ENCODE peak calls at places on chromosomes 12 and 14, in five cellular contexts. J, X, S, Y and N are unnamed samples.

GRCh38 chr14:69592923-69593677 is 18.3 kb upstream of the SUSD6 start:
- DNase-seq in J (no peak), X (no peak), S (no peak), Y (no peak), N (peak)

GRCh38 chr12:46401703-46402102 is 29.1 kb upstream of the SLC38A2 start:
- DNase-seq in J (no peak), X (no peak), S (peak), Y (no peak), N (peak)

GRCh38 chr12:58530421-58531067 is 389.8 kb downstream of the LRIG3 start:
- DNase-seq in J (no peak), X (no peak), S (peak), Y (no peak), N (peak)

GRCh38 chr12:13223176-13223806 is 26.8 kb downstream of the EMP1 start:
- DNase-seq in J (no peak), X (peak), S (peak), Y (no peak), N (peak)

GRCh38 chr14:89617142-89617460 is 200.1 kb upstream of the FOXN3 start:
- DNase-seq in J (no peak), X (no peak), S (no peak), Y (no peak), N (no peak)

GRCh38 chr14:67729072-67729561 is 27.4 kb downstream of the RDH12 start:
- DNase-seq in J (peak), X (no peak), S (no peak), Y (no peak), N (no peak)

GRCh38 chr12:102958073-102958829 is 777 bp downstream of the ASCL1 start:
- DNase-seq in J (peak), X (peak), S (peak), Y (peak), N (peak)

GRCh38 chr14:75558440-75558839 is 20.0 kb upstream of the FLVCR2 start:
- DNase-seq in J (no peak), X (peak), S (peak), Y (no peak), N (no peak)

GRCh38 chr14:91108941-91109611 is 4.8 kb upstream of the DGLUCY start:
- DNase-seq in J (no peak), X (peak), S (no peak), Y (no peak), N (no peak)

GRCh38 chr12:56159482-56160105 is 1.4 kb downstream of the MYL6 start:
- DNase-seq in J (no peak), X (no peak), S (no peak), Y (no peak), N (no peak)

GRCh38 chr12:75170786-75171185 is 38.9 kb downstream of the KCNC2 start:
- DNase-seq in J (no peak), X (no peak), S (no peak), Y (no peak), N (no peak)

GRCh38 chr12:22340143-22340542 is 5.6 kb upstream of the ST8SIA1 start:
- DNase-seq in J (no peak), X (peak), S (no peak), Y (no peak), N (no peak)

GRCh38 chr12:7207866-7208612 is 18.6 kb downstream of the PEX5 start:
- DNase-seq in J (no peak), X (no peak), S (no peak), Y (no peak), N (no peak)

GRCh38 chr12:124509676-124510300 is 57.6 kb downstream of the NCOR2 start:
- DNase-seq in J (peak), X (no peak), S (peak), Y (no peak), N (peak)

GRCh38 chr14:81625343-81625742 is 91.7 kb upstream of the SEL1L start:
- DNase-seq in J (no peak), X (peak), S (no peak), Y (peak), N (no peak)

GRCh38 chr14:65431951-65432350 is 19.4 kb downstream of the FUT8 start:
- DNase-seq in J (no peak), X (peak), S (no peak), Y (no peak), N (peak)

GRCh38 chr12:105418232-105418631 is 87.7 kb downstream of the C12orf75 start:
- DNase-seq in J (no peak), X (peak), S (peak), Y (no peak), N (peak)

GRCh38 chr12:45483571-45483970 is 245.9 kb upstream of the ARID2 start:
- DNase-seq in J (no peak), X (no peak), S (no peak), Y (no peak), N (peak)

GRCh38 chr12:104672501-104673265 is 215.9 kb downstream of the CHST11 start:
- DNase-seq in J (no peak), X (peak), S (peak), Y (no peak), N (no peak)

GRCh38 chr14:73463411-73463810 is 5.1 kb upstream of the NUMB start:
- DNase-seq in J (no peak), X (peak), S (peak), Y (no peak), N (peak)

GRCh38 chr14:21233457-21234076 is 35.7 kb downstream of the HNRNPC start:
- DNase-seq in J (no peak), X (no peak), S (peak), Y (no peak), N (no peak)

GRCh38 chr12:48004039-48004940 is at the start of gene COL2A1:
- DNase-seq in J (peak), X (peak), S (peak), Y (peak), N (peak)

GRCh38 chr12:110992909-110993308 is 72.5 kb upstream of the MYL2 start:
- DNase-seq in J (no peak), X (no peak), S (no peak), Y (no peak), N (no peak)

GRCh38 chr14:77299776-77300175 is 20.9 kb downstream of the POMT2 start:
- DNase-seq in J (no peak), X (no peak), S (no peak), Y (no peak), N (no peak)

DNA sequence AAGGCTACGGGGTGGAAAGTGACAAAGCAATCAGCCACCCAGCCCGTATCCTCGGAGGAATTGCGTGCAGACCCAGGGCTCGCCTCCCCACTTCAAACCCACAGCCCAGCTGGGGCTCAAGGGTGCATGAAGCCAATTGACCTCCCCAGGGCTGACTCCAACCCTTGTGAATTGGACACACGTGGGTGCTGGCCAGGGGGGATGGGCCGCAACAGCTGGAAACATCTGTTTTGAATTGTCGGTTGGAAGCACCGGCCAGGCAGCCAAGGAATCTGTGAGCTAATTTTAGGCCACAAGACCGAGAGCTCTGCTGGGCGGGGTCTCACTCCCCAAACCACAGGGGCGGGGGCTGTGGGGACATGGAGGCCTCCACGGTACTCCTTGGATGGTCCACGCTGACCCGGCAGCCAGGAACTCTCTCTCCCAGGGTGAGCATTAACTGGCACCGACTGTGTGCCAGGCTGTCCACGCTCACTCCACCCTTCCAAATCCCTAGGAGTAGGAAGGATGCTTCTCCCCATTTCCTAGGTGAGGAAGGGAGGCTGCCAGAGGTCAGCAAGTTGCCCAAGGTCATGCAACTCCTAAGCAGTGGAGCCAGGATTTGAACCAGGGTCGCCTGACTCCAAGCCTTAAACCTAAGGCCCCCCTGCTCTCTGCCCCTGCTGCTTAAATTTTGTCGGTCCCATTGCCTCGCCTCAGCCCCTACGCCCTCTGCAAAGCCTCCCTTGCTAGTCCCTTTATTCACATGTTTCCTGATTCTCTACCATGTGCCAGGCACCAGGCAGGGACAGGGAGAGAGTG is 11.9 kb upstream of the TMEM119 start:
- DNase-seq in J (no peak), X (no peak), S (peak), Y (no peak), N (peak)
- H4K91ac ChIP-seq in J (no peak), X (peak), S (peak), Y (no peak), N (peak)

GRCh38 chr12:508145-508544 is 48.4 kb downstream of the B4GALNT3 start:
- DNase-seq in J (no peak), X (peak), S (no peak), Y (no peak), N (no peak)

GRCh38 chr12:512933-513332 is 53.2 kb downstream of the B4GALNT3 start:
- DNase-seq in J (no peak), X (no peak), S (no peak), Y (no peak), N (no peak)

GRCh38 chr12:508795-509194 is 49.1 kb downstream of the B4GALNT3 start:
- DNase-seq in J (no peak), X (peak), S (no peak), Y (no peak), N (no peak)

GRCh38 chr12:509494-509893 is 49.8 kb downstream of the B4GALNT3 start:
- DNase-seq in J (no peak), X (no peak), S (peak), Y (no peak), N (peak)

GRCh38 chr12:510071-510825 is 50.5 kb downstream of the B4GALNT3 start:
- DNase-seq in J (peak), X (no peak), S (no peak), Y (peak), N (no peak)
- H4K91ac ChIP-seq in J (no peak), X (no peak), S (no peak), Y (no peak), N (no peak)

DNA sequence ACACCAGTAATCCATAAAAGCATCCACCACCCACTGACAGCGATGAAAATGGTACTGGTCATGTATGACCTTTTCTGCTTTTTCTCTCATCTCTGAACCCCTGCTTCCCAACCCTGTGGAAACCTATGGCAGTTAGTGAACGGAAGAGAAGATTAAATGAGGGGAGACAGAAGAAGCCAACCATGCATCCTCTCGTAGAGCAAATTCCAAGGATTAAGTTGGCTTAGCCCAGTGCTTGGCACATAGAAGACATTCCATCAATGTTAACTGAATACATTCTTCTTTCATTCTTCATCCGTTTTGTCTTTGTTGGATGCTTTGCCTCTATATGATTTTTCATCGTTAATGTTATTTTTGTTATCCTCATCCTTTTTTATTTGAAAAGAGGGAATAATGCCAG is 339.7 kb upstream of the FLRT2 start:
- DNase-seq in J (no peak), X (no peak), S (no peak), Y (no peak), N (no peak)
- H4K91ac ChIP-seq in J (no peak), X (no peak), S (no peak), Y (no peak), N (no peak)

GRCh38 chr12:31017535-31017934 is 56.1 kb upstream of the DDX11 start:
- DNase-seq in J (peak), X (no peak), S (no peak), Y (no peak), N (no peak)
- H4K91ac ChIP-seq in J (no peak), X (no peak), S (no peak), Y (no peak), N (no peak)

DNA sequence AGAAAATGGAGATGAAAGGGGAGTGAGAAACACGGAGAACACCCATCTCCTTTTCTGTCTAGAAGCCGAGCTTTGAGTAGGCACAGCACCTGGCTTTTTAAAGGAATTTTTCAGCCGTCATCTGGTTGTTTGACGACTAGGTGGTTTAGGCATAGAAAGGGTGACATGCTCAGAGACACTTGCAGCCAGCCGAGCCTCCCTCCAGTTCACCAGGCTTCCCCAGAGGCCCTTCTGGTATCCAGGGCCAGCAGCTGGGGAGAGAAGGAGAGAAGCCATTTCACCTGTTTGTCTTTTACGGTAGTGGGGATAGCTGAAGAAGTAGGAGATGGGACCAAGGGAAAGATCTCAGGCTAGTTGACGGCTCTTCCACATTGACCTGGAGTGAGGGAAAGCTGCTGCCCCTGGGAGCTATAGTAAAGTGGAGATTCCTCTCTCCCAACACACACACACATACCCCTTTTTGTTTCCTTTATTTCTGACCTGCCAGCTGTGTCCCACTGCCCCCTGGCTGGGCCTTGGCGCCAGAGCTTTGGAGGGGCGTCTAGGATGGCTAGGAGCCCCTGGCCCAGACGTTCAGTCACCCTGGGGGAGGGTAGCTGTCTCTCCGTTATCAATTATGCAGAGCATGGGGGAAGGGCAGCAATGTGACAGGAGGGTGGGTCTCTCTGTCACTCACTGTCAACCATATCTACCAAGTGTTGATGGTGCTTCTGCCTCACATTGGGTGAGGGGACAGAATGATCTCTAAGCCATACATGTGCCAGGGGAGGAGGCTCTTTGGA is 5.5 kb downstream of the MAP3K12 start:
- DNase-seq in J (no peak), X (peak), S (no peak), Y (no peak), N (no peak)
- H4K91ac ChIP-seq in J (no peak), X (peak), S (peak), Y (no peak), N (peak)

GRCh38 chr12:89528434-89528833 is 2.6 kb upstream of the POC1B start:
- DNase-seq in J (no peak), X (no peak), S (no peak), Y (no peak), N (no peak)

GRCh38 chr12:89525002-89525823 is 617 bp upstream of the GALNT4 start:
- DNase-seq in J (peak), X (peak), S (peak), Y (peak), N (peak)

GRCh38 chr12:89521348-89522238 is 3.0 kb downstream of the GALNT4 start:
- DNase-seq in J (no peak), X (no peak), S (peak), Y (no peak), N (peak)

GRCh38 chr12:89525824-89526770 is at the start of gene POC1B:
- DNase-seq in J (peak), X (peak), S (peak), Y (peak), N (peak)

GRCh38 chr12:89524201-89525001 is at the start of gene GALNT4:
- DNase-seq in J (peak), X (peak), S (peak), Y (peak), N (peak)
- H4K91ac ChIP-seq in J (no peak), X (peak), S (peak), Y (no peak), N (peak)

GRCh38 chr12:2754208-2754607 is 40.6 kb upstream of the FKBP4 start:
- DNase-seq in J (no peak), X (no peak), S (no peak), Y (no peak), N (no peak)

GRCh38 chr12:2764398-2764797 is 30.4 kb upstream of the FKBP4 start:
- DNase-seq in J (no peak), X (no peak), S (no peak), Y (no peak), N (no peak)

GRCh38 chr12:2756756-2757155 is 38.0 kb upstream of the FKBP4 start:
- DNase-seq in J (peak), X (no peak), S (no peak), Y (no peak), N (no peak)

GRCh38 chr12:2765052-2765451 is 29.7 kb upstream of the FKBP4 start:
- DNase-seq in J (no peak), X (no peak), S (no peak), Y (no peak), N (no peak)

GRCh38 chr12:2759733-2760132 is 35.0 kb upstream of the FKBP4 start:
- DNase-seq in J (no peak), X (no peak), S (no peak), Y (no peak), N (no peak)
- H4K91ac ChIP-seq in J (no peak), X (no peak), S (no peak), Y (no peak), N (no peak)

DNA sequence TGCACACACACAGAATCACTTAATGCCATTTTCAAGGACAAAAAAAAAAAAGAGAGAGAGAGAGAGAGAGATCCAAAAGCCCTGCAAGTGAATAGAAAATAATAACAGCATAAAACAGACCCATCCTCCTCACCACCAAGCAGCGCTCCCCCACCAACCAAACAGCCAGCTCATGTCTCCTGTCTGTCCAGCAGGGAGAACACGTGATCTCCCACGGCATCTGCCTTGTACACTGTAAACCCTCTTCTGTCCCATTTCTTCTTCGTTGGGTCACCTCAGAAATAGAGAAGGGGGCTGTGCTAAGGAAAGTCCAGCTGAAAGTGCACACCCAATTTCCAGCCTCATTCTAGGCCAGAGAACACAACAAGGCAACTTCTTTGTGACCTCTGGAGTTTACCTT is 222.5 kb downstream of the EXOC5 start:
- DNase-seq in J (no peak), X (no peak), S (no peak), Y (no peak), N (no peak)
- H4K91ac ChIP-seq in J (no peak), X (no peak), S (no peak), Y (no peak), N (no peak)

GRCh38 chr12:3421599-3421998 is 69.4 kb upstream of the PRMT8 start:
- DNase-seq in J (peak), X (no peak), S (no peak), Y (no peak), N (no peak)

GRCh38 chr12:3419538-3419937 is 71.5 kb upstream of the PRMT8 start:
- DNase-seq in J (no peak), X (no peak), S (no peak), Y (peak), N (no peak)

GRCh38 chr12:3420693-3421092 is 70.3 kb upstream of the PRMT8 start:
- DNase-seq in J (peak), X (no peak), S (no peak), Y (no peak), N (no peak)

GRCh38 chr12:3418609-3419469 is 72.2 kb upstream of the PRMT8 start:
- DNase-seq in J (no peak), X (no peak), S (no peak), Y (no peak), N (no peak)

GRCh38 chr12:3421191-3421590 is 69.8 kb upstream of the PRMT8 start:
- DNase-seq in J (peak), X (no peak), S (no peak), Y (no peak), N (no peak)
- H4K91ac ChIP-seq in J (no peak), X (no peak), S (no peak), Y (no peak), N (no peak)